ENCODE peak calls at places on chromosomes 12 and 14, in seven cellular contexts. P, F, R, G, L, M and Z are unnamed samples. For H3K9me3 and H3K4me1, the result is how much of the 10 kb centered on the place peaks cover.

GRCh38 chr12:25005376-25005775 is 56.5 kb upstream of the BCAT1 start:
- DNase-seq in R (no peak), M (no peak), G (peak), F (no peak), P (no peak), L (no peak), Z (no peak)

GRCh38 chr12:120301962-120302815 is at the start of gene SIRT4:
- DNase-seq in L (peak), F (peak), R (peak), M (peak), P (peak), G (peak), Z (peak)

GRCh38 chr12:32661706-32662105 is 17.4 kb upstream of the DNM1L start:
- DNase-seq in F (no peak), G (no peak), L (no peak), P (no peak), R (no peak), M (no peak), Z (no peak)

GRCh38 chr12:68080577-68080976 is 79.0 kb downstream of the IFNG start:
- DNase-seq in F (no peak), M (no peak), P (peak), L (no peak), G (no peak), R (no peak), Z (no peak)

GRCh38 chr14:46215801-46216200 is 435.8 kb downstream of the RPL10L start:
- DNase-seq in G (no peak), R (no peak), M (no peak), F (no peak), L (no peak), P (no peak), Z (no peak)

GRCh38 chr12:33000016-33000415 is 103.4 kb upstream of the PKP2 start:
- DNase-seq in G (no peak), R (no peak), M (no peak), P (no peak), L (no peak), F (no peak), Z (no peak)

GRCh38 chr12:124786065-124786964 is 77.3 kb downstream of the SCARB1 start:
- DNase-seq in G (no peak), L (peak), F (peak), P (peak), R (peak), M (peak), Z (no peak)

GRCh38 chr12:6827437-6827894 is 741 bp upstream of the P3H3 start:
- DNase-seq in F (peak), M (peak), G (peak), R (peak), P (peak), L (peak), Z (peak)

GRCh38 chr12:55250944-55251343 is 6.5 kb downstream of the OR6C74 start:
- DNase-seq in P (no peak), M (no peak), R (no peak), G (no peak), L (no peak), F (no peak), Z (no peak)

GRCh38 chr12:18990866-18991265 is 138.7 kb upstream of the PLEKHA5 start:
- DNase-seq in F (no peak), P (no peak), G (no peak), L (no peak), R (peak), M (no peak), Z (no peak)

GRCh38 chr12:107435072-107435471 is 250.5 kb upstream of the PWP1 start:
- DNase-seq in P (no peak), M (no peak), L (no peak), G (no peak), F (no peak), R (no peak), Z (no peak)

GRCh38 chr14:93707475-93707874 is 80.8 kb downstream of the PRIMA1 start:
- DNase-seq in F (no peak), L (no peak), P (no peak), G (no peak), R (no peak), M (no peak), Z (no peak)

GRCh38 chr14:21902561-21903199 is 229.1 kb upstream of the OR4E1 start:
- DNase-seq in P (no peak), M (no peak), G (peak), R (peak), F (no peak), L (no peak), Z (no peak)

GRCh38 chr12:70535896-70536374 is 101.3 kb downstream of the PTPRB start:
- DNase-seq in L (no peak), P (no peak), F (no peak), M (no peak), G (no peak), R (no peak), Z (no peak)

GRCh38 chr12:21025656-21026055 is 105.3 kb upstream of the SLCO1B1 start:
- DNase-seq in G (no peak), L (no peak), M (no peak), P (no peak), F (no peak), R (no peak), Z (no peak)

GRCh38 chr12:81759215-81759991 is at the start of gene PPFIA2:
- DNase-seq in L (peak), P (peak), M (no peak), F (no peak), R (peak), G (no peak), Z (peak)

GRCh38 chr14:78985668-78986073 is 815.5 kb downstream of the NRXN3 start:
- DNase-seq in L (no peak), M (no peak), R (no peak), F (no peak), P (peak), G (no peak), Z (no peak)

GRCh38 chr12:76763746-76764675 is at the start of gene ZDHHC17:
- DNase-seq in G (peak), R (peak), F (peak), M (peak), L (peak), P (peak), Z (peak)

GRCh38 chr12:12890815-12891645 is at the start of gene GPRC5A:
- DNase-seq in P (peak), F (peak), G (no peak), M (peak), R (peak), L (peak), Z (peak)

GRCh38 chr14:22448035-22448904 is 140.8 kb downstream of the DAD1 start:
- DNase-seq in F (no peak), M (no peak), P (no peak), R (no peak), G (peak), L (no peak), Z (no peak)

GRCh38 chr12:47801904-47802246 is 17.8 kb downstream of the HDAC7 start:
- DNase-seq in M (no peak), F (no peak), R (no peak), P (no peak), G (no peak), L (no peak), Z (no peak)

GRCh38 chr14:55807059-55807499 is 227.1 kb downstream of the KTN1 start:
- DNase-seq in P (no peak), R (peak), L (peak), F (peak), G (no peak), M (peak), Z (no peak)

GRCh38 chr12:71888521-71888920 is 49.0 kb downstream of the TBC1D15 start:
- DNase-seq in R (peak), P (no peak), M (no peak), L (no peak), F (no peak), G (no peak), Z (no peak)

GRCh38 chr12:27396416-27396815 is 50.1 kb upstream of the SMCO2 start:
- DNase-seq in F (no peak), R (no peak), P (no peak), M (no peak), L (no peak), G (no peak), Z (no peak)

GRCh38 chr12:120514002-120514401 is 15.0 kb downstream of the COQ5 start:
- DNase-seq in F (no peak), P (no peak), M (no peak), G (no peak), L (no peak), R (no peak), Z (no peak)

GRCh38 chr12:93167841-93168492 is 209.8 kb upstream of the NUDT4 start:
- DNase-seq in M (no peak), P (peak), R (peak), G (peak), L (no peak), F (no peak), Z (peak)

GRCh38 chr12:93169536-93169935 is 208.2 kb upstream of the NUDT4 start:
- DNase-seq in G (no peak), F (no peak), R (no peak), L (no peak), P (no peak), M (no peak), Z (no peak)

GRCh38 chr12:93166891-93167307 is 210.8 kb upstream of the NUDT4 start:
- DNase-seq in L (no peak), P (no peak), R (no peak), F (no peak), M (no peak), G (peak), Z (no peak)

GRCh38 chr12:93165384-93165932 is 212.3 kb upstream of the NUDT4 start:
- DNase-seq in R (no peak), F (no peak), L (no peak), P (peak), M (no peak), G (no peak), Z (no peak)

DNA sequence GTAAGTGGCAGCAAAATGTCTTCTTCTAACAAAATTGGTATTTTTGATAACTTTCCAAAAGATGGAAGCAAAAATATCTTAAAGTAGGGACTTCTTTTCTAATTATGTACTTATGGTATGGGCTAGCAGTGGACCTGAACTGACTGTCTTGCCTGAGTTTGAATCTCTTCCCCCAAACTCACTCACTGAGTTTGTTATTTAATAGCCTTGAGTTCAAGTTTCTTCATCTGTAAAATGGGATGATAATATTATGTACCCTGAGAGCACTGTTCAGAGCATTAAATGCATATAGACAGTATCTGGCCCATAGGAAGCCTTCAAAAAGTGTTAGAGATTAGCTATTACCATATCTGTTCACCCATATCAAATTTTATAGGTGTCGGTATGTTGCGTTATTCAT is 210.4 kb upstream of the NUDT4 start:
- DNase-seq in R (no peak), M (no peak), F (no peak), P (no peak), L (no peak), G (peak), Z (no peak)
- H3K4me3 ChIP-seq in R (no peak), M (no peak), F (no peak), P (no peak), L (peak), G (peak), Z (no peak)

DNA sequence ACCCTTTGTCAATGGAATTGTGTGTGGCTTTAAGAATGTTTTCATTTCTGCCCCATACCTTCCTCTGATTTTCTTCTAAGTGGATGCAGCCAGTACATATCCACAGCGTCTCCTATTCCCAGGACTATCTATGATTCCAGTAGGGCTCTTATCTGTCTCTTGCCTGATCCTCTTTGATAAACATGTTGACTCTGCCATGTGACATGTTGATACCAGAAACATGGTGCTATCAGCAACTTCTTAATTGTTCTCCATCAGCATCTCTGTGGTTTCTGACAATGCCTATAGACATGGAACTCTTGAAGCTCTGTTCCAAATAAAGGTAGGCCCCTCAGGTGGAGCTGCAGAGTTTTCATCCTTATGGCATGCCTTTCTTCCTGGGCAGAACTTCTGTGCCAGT is 11.6 kb upstream of the OR4L1 start:
- DNase-seq in R (no peak), P (no peak), G (no peak), F (no peak), M (no peak), L (no peak), Z (no peak)
- H3K9me3 ChIP-seq in R (under half), P (under half), G (under half), F (under half), M (under half), L (under half), Z (under half)

DNA sequence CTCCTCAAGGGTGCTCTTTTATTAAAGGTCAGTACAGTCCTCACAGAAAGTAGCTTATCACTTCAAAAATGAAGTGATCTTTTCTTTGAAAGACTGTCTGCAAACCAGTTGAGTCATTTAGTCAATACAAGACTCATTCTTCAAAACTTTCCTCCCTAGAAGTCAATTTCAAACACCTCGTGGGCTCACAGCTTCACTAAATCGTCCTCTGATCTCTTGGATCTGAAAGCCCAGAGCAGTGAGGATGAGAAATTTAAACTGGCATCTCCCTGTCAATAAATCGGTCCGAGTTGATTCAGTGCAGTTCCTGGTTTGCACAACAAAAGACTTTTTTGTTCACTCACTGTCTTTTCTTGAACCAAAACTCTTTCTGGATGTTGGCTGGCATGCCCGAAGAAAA is 44.5 kb downstream of the NUAK1 start:
- DNase-seq in F (no peak), M (no peak), P (no peak), R (no peak), L (no peak), G (no peak), Z (no peak)
- H3K4me1 ChIP-seq in F (under half), M (under half), P (under half), R (under half), L (under half), G (under half), Z (under half)

DNA sequence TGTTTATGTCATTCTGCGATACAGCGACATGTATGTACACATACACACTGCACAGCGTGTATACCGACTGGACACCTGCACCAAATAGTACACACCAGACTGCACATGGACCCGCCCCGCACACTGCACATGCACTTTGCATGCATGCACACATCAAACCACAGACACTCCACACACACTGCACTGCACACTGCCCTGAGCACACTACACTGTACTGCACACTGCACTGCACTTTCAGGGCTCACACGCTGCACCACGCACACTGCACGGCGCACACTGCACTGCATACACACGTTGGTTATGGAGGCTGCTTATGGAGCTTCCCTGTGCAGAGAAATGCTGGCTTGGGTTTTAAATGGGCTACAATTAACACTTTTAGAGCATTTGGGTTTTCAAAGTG is 1.6 kb downstream of the PAPLN start:
- DNase-seq in L (no peak), G (no peak), M (no peak), F (no peak), R (no peak), P (no peak), Z (no peak)
- H3K4me3 ChIP-seq in L (peak), G (no peak), M (no peak), F (peak), R (no peak), P (no peak), Z (peak)

DNA sequence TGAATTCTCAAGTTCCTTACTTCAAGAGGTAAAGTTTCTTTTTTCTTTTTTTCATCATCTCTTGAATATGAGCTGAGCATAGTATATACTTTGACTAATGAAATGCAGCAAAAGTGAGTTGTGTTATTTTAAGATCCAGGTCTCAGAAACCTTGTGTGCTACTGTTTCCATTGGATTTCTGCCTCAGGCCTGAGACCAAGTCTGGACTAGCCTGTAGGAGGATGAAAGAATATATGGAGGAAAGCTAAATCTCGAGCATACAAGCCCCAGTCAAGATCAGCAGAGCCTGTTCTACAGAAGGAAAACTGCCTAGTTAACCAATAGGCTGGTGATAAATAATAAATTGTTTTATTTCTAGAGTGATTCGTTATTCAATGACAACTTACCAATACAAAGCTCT is 652.5 kb downstream of the C12orf50 start:
- DNase-seq in R (no peak), P (no peak), F (no peak), L (no peak), M (no peak), G (no peak), Z (no peak)
- H3K9me3 ChIP-seq in R (under half), P (under half), F (under half), L (under half), M (under half), G (under half), Z (under half)

GRCh38 chr14:89342049-89342448 is 75.0 kb downstream of the FOXN3 start:
- DNase-seq in G (no peak), L (no peak), R (no peak), M (no peak), P (no peak), F (no peak), Z (no peak)
- H3K4me1 ChIP-seq in G (under half), L (under half), R (under half), M (under half), P (under half), F (under half), Z (under half)

DNA sequence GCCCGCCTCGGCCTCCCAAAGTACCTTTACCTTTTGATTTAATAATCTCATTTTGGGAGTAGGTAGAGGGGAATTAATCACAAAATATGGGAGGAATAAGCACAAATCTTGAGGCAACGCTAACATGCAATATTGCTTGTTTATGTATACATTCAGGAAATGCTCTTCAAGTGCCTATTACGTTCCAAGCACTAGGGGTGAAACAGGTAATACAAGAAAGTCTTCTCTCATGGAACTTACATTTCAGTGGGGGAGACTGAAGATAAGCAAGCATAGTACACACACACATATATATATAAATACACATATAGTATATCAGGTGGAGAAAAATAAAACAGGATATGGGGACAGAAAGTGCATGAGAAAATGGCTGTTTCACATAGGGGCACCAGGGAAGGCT is 19.0 kb upstream of the ERC1 start:
- DNase-seq in F (no peak), P (no peak), R (no peak), G (no peak), M (no peak), L (no peak), Z (no peak)
- H3K4me3 ChIP-seq in F (no peak), P (no peak), R (no peak), G (no peak), M (no peak), L (no peak), Z (no peak)

DNA sequence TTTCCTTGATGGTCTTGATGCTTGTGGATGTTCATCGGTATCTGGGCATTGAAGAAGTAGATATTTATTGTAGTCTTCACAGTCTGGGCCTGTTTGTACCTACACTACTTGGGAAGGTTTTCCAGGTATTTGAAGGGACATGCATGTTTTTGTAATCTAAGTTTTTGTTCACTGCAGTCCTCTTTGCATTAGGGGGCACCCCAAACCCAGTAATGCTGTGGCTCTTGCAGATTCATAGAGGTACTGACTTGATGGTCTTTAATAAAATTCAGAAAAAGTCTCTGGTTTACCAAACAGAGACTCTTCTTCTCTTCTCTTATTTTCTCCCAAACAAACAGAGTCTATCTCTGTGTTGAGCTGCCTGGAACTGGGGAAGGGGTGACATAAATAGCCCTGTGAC is 150.9 kb upstream of the SLC16A7 start:
- DNase-seq in P (no peak), G (no peak), M (no peak), F (no peak), R (no peak), L (no peak), Z (no peak)
- H3K9me3 ChIP-seq in P (under half), G (under half), M (under half), F (under half), R (under half), L (under half), Z (under half)

GRCh38 chr14:48504921-48505320 is 829.5 kb upstream of the MDGA2 start:
- DNase-seq in P (no peak), R (no peak), L (no peak), F (no peak), M (no peak), G (no peak), Z (no peak)
- H3K4me1 ChIP-seq in P (under half), R (under half), L (under half), F (under half), M (under half), G (under half), Z (under half)